ENCODE peak calls at places on chromosomes 11 and 22, in nine cellular contexts. One of them, this sample, is unnamed.

GRCh38 chr11:114988644-114989043 is 310.3 kb downstream of the NXPE2 start:
- DNase-seq in M059J: no peak
- DNase-seq in cardiac fibroblast: no peak
- DNase-seq in HS-5: no peak
- DNase-seq in central memory CD4-positive, alpha-beta T cell: no peak
- DNase-seq in NCI-H1105 treated with DMSO at 0.1 percent for 48 hours: no peak
- DNase-seq in activated naive CD4-positive, alpha-beta T cell treated with anti-CD3 and anti-CD28 coated beads for 36 hours: no peak
- DNase-seq in sigmoid colon: no peak
- DNase-seq in stimulated activated effector memory CD8-positive, alpha-beta T cell treated with anti-CD3 and anti-CD28 coated beads, Interleukin-12 subunit alpha, Interleukin-12 subunit beta, amount 100 ng/mL, for 72 hours: no peak
- DNase-seq in this sample: no peak

GRCh38 chr11:17381156-17381555 is 7.3 kb downstream of the KCNJ11 start:
- DNase-seq in M059J: peak; percentile 41
- DNase-seq in cardiac fibroblast: peak; percentile 13
- DNase-seq in HS-5: no peak
- DNase-seq in central memory CD4-positive, alpha-beta T cell: no peak
- DNase-seq in NCI-H1105 treated with DMSO at 0.1 percent for 48 hours: no peak
- DNase-seq in activated naive CD4-positive, alpha-beta T cell treated with anti-CD3 and anti-CD28 coated beads for 36 hours: no peak
- DNase-seq in sigmoid colon: no peak
- DNase-seq in stimulated activated effector memory CD8-positive, alpha-beta T cell treated with anti-CD3 and anti-CD28 coated beads, Interleukin-12 subunit alpha, Interleukin-12 subunit beta, amount 100 ng/mL, for 72 hours: no peak
- DNase-seq in this sample: no peak

GRCh38 chr11:12127206-12127898 is 17.0 kb downstream of the MICAL2 start:
- DNase-seq in M059J: peak; percentile 76
- DNase-seq in cardiac fibroblast: no peak
- DNase-seq in HS-5: no peak
- DNase-seq in central memory CD4-positive, alpha-beta T cell: no peak
- DNase-seq in NCI-H1105 treated with DMSO at 0.1 percent for 48 hours: no peak
- DNase-seq in activated naive CD4-positive, alpha-beta T cell treated with anti-CD3 and anti-CD28 coated beads for 36 hours: no peak
- DNase-seq in sigmoid colon: no peak
- DNase-seq in stimulated activated effector memory CD8-positive, alpha-beta T cell treated with anti-CD3 and anti-CD28 coated beads, Interleukin-12 subunit alpha, Interleukin-12 subunit beta, amount 100 ng/mL, for 72 hours: no peak
- DNase-seq in this sample: no peak

GRCh38 chr11:3859373-3859881 is 4.0 kb downstream of the STIM1 start:
- DNase-seq in M059J: no peak
- DNase-seq in cardiac fibroblast: no peak
- DNase-seq in HS-5: no peak
- DNase-seq in central memory CD4-positive, alpha-beta T cell: no peak
- DNase-seq in NCI-H1105 treated with DMSO at 0.1 percent for 48 hours: no peak
- DNase-seq in activated naive CD4-positive, alpha-beta T cell treated with anti-CD3 and anti-CD28 coated beads for 36 hours: peak; percentile 47
- DNase-seq in sigmoid colon: no peak
- DNase-seq in stimulated activated effector memory CD8-positive, alpha-beta T cell treated with anti-CD3 and anti-CD28 coated beads, Interleukin-12 subunit alpha, Interleukin-12 subunit beta, amount 100 ng/mL, for 72 hours: peak; percentile 66
- DNase-seq in this sample: no peak

GRCh38 chr11:121829159-121829643 is 286.8 kb downstream of the BLID start:
- DNase-seq in M059J: peak; percentile 95
- DNase-seq in cardiac fibroblast: peak; percentile 96
- DNase-seq in HS-5: peak; percentile 98
- DNase-seq in central memory CD4-positive, alpha-beta T cell: no peak
- DNase-seq in NCI-H1105 treated with DMSO at 0.1 percent for 48 hours: no peak
- DNase-seq in activated naive CD4-positive, alpha-beta T cell treated with anti-CD3 and anti-CD28 coated beads for 36 hours: peak; percentile 12
- DNase-seq in sigmoid colon: no peak
- DNase-seq in stimulated activated effector memory CD8-positive, alpha-beta T cell treated with anti-CD3 and anti-CD28 coated beads, Interleukin-12 subunit alpha, Interleukin-12 subunit beta, amount 100 ng/mL, for 72 hours: no peak
- DNase-seq in this sample: no peak

GRCh38 chr11:68146704-68147474 is 25.7 kb upstream of the CHKA start:
- DNase-seq in M059J: peak; percentile 78
- DNase-seq in cardiac fibroblast: peak; percentile 61
- DNase-seq in HS-5: no peak
- DNase-seq in central memory CD4-positive, alpha-beta T cell: no peak
- DNase-seq in NCI-H1105 treated with DMSO at 0.1 percent for 48 hours: peak; percentile 65
- DNase-seq in activated naive CD4-positive, alpha-beta T cell treated with anti-CD3 and anti-CD28 coated beads for 36 hours: no peak
- DNase-seq in sigmoid colon: no peak
- DNase-seq in stimulated activated effector memory CD8-positive, alpha-beta T cell treated with anti-CD3 and anti-CD28 coated beads, Interleukin-12 subunit alpha, Interleukin-12 subunit beta, amount 100 ng/mL, for 72 hours: no peak
- DNase-seq in this sample: no peak

GRCh38 chr11:66291706-66292542 is at the start of gene TMEM151A:
- DNase-seq in M059J: no peak
- DNase-seq in cardiac fibroblast: no peak
- DNase-seq in HS-5: no peak
- DNase-seq in central memory CD4-positive, alpha-beta T cell: no peak
- DNase-seq in NCI-H1105 treated with DMSO at 0.1 percent for 48 hours: peak; percentile 10
- DNase-seq in activated naive CD4-positive, alpha-beta T cell treated with anti-CD3 and anti-CD28 coated beads for 36 hours: no peak
- DNase-seq in sigmoid colon: no peak
- DNase-seq in stimulated activated effector memory CD8-positive, alpha-beta T cell treated with anti-CD3 and anti-CD28 coated beads, Interleukin-12 subunit alpha, Interleukin-12 subunit beta, amount 100 ng/mL, for 72 hours: no peak
- DNase-seq in this sample: no peak

GRCh38 chr11:4071828-4072421 is 22.7 kb upstream of the RRM1 start:
- DNase-seq in M059J: no peak
- DNase-seq in cardiac fibroblast: no peak
- DNase-seq in HS-5: no peak
- DNase-seq in central memory CD4-positive, alpha-beta T cell: no peak
- DNase-seq in NCI-H1105 treated with DMSO at 0.1 percent for 48 hours: peak; percentile 47
- DNase-seq in activated naive CD4-positive, alpha-beta T cell treated with anti-CD3 and anti-CD28 coated beads for 36 hours: no peak
- DNase-seq in sigmoid colon: no peak
- DNase-seq in stimulated activated effector memory CD8-positive, alpha-beta T cell treated with anti-CD3 and anti-CD28 coated beads, Interleukin-12 subunit alpha, Interleukin-12 subunit beta, amount 100 ng/mL, for 72 hours: no peak
- DNase-seq in this sample: no peak

GRCh38 chr11:47327025-47327424 is 25.5 kb downstream of the MYBPC3 start:
- DNase-seq in M059J: no peak
- DNase-seq in cardiac fibroblast: no peak
- DNase-seq in HS-5: no peak
- DNase-seq in central memory CD4-positive, alpha-beta T cell: no peak
- DNase-seq in NCI-H1105 treated with DMSO at 0.1 percent for 48 hours: peak; percentile 92
- DNase-seq in activated naive CD4-positive, alpha-beta T cell treated with anti-CD3 and anti-CD28 coated beads for 36 hours: no peak
- DNase-seq in sigmoid colon: no peak
- DNase-seq in stimulated activated effector memory CD8-positive, alpha-beta T cell treated with anti-CD3 and anti-CD28 coated beads, Interleukin-12 subunit alpha, Interleukin-12 subunit beta, amount 100 ng/mL, for 72 hours: no peak
- DNase-seq in this sample: no peak

GRCh38 chr22:48947636-48948035 is 880.0 kb downstream of the BRD1 start:
- DNase-seq in M059J: no peak
- DNase-seq in cardiac fibroblast: no peak
- DNase-seq in HS-5: no peak
- DNase-seq in central memory CD4-positive, alpha-beta T cell: no peak
- DNase-seq in NCI-H1105 treated with DMSO at 0.1 percent for 48 hours: no peak
- DNase-seq in activated naive CD4-positive, alpha-beta T cell treated with anti-CD3 and anti-CD28 coated beads for 36 hours: no peak
- DNase-seq in sigmoid colon: peak; percentile 4
- DNase-seq in stimulated activated effector memory CD8-positive, alpha-beta T cell treated with anti-CD3 and anti-CD28 coated beads, Interleukin-12 subunit alpha, Interleukin-12 subunit beta, amount 100 ng/mL, for 72 hours: peak; percentile 29
- DNase-seq in this sample: peak; percentile 25

GRCh38 chr11:83042966-83043711 is 28.6 kb downstream of the RAB30 start:
- DNase-seq in M059J: peak; percentile 87
- DNase-seq in cardiac fibroblast: peak; percentile 51
- DNase-seq in HS-5: no peak
- DNase-seq in central memory CD4-positive, alpha-beta T cell: no peak
- DNase-seq in NCI-H1105 treated with DMSO at 0.1 percent for 48 hours: no peak
- DNase-seq in activated naive CD4-positive, alpha-beta T cell treated with anti-CD3 and anti-CD28 coated beads for 36 hours: no peak
- DNase-seq in sigmoid colon: no peak
- DNase-seq in stimulated activated effector memory CD8-positive, alpha-beta T cell treated with anti-CD3 and anti-CD28 coated beads, Interleukin-12 subunit alpha, Interleukin-12 subunit beta, amount 100 ng/mL, for 72 hours: no peak
- DNase-seq in this sample: no peak

GRCh38 chr11:119664063-119664572 is 64.9 kb downstream of the NECTIN1 start:
- DNase-seq in M059J: no peak
- DNase-seq in cardiac fibroblast: no peak
- DNase-seq in HS-5: no peak
- DNase-seq in central memory CD4-positive, alpha-beta T cell: no peak
- DNase-seq in NCI-H1105 treated with DMSO at 0.1 percent for 48 hours: peak; percentile 65
- DNase-seq in activated naive CD4-positive, alpha-beta T cell treated with anti-CD3 and anti-CD28 coated beads for 36 hours: no peak
- DNase-seq in sigmoid colon: no peak
- DNase-seq in stimulated activated effector memory CD8-positive, alpha-beta T cell treated with anti-CD3 and anti-CD28 coated beads, Interleukin-12 subunit alpha, Interleukin-12 subunit beta, amount 100 ng/mL, for 72 hours: no peak
- DNase-seq in this sample: no peak

This sample was measured in chondrocyte.